ENCODE peak calls at places on chromosomes 4 and X, in eight cellular contexts. Q, O, G, N, P, K, A and M are unnamed samples.

GRCh38 chrX:69510137-69510715 is 6.1 kb downstream of the NALF2 start:
- DNase-seq in Q (no peak), O (no peak), G (peak), N (no peak), P (no peak), K (peak), A (no peak), M (no peak)

GRCh38 chrX:20218809-20219505 is 47.8 kb downstream of the RPS6KA3 start:
- DNase-seq in Q (peak), O (no peak), G (no peak), N (no peak), P (peak), K (no peak), A (peak), M (no peak)

GRCh38 chrX:34656467-34656841 is 631 bp downstream of the TMEM47 start:
- DNase-seq in Q (no peak), O (no peak), G (no peak), N (peak), P (no peak), K (no peak), A (no peak), M (no peak)

GRCh38 chr4:151955721-151956340 is 195.0 kb upstream of the GATB start:
- DNase-seq in Q (peak), O (no peak), G (no peak), N (no peak), P (peak), K (no peak), A (no peak), M (no peak)

GRCh38 chrX:97401154-97401553 is 517.4 kb downstream of the RPA4 start:
- DNase-seq in Q (peak), O (no peak), G (no peak), N (no peak), P (no peak), K (no peak), A (no peak), M (no peak)

GRCh38 chrX:150546711-150547153 is 21.7 kb upstream of the MTM1 start:
- DNase-seq in Q (peak), O (no peak), G (no peak), N (no peak), P (no peak), K (no peak), A (peak), M (no peak)

GRCh38 chr4:3514806-3515421 is 17.3 kb downstream of the LRPAP1 start:
- DNase-seq in Q (no peak), O (no peak), G (peak), N (peak), P (no peak), K (no peak), A (no peak), M (no peak)

GRCh38 chr4:113106076-113106475 is 56.6 kb downstream of the ANK2 start:
- DNase-seq in Q (peak), O (peak), G (peak), N (no peak), P (peak), K (no peak), A (peak), M (peak)

GRCh38 chr4:97984545-97985131 is 158.6 kb downstream of the STPG2 start:
- DNase-seq in Q (peak), O (no peak), G (peak), N (no peak), P (no peak), K (peak), A (peak), M (no peak)

GRCh38 chrX:153610834-153611209 is 11.9 kb upstream of the CCNQ start:
- DNase-seq in Q (no peak), O (no peak), G (no peak), N (no peak), P (no peak), K (no peak), A (no peak), M (no peak)

GRCh38 chr4:7389719-7390118 is 45.0 kb downstream of the PSAPL1 start:
- DNase-seq in Q (no peak), O (no peak), G (no peak), N (no peak), P (no peak), K (no peak), A (no peak), M (no peak)
- H3K4me3 ChIP-seq in Q (no peak), O (no peak), G (no peak), N (no peak), P (no peak), K (no peak), A (no peak), M (no peak)

GRCh38 chrX:57573754-57574153 is 18.1 kb upstream of the ZXDB start:
- DNase-seq in Q (peak), O (no peak), G (no peak), N (no peak), P (peak), K (peak), A (peak), M (no peak)
- TF ChIP-seq CTCF in Q (peak), O (peak), G (peak), N (peak), P (peak), K (peak), A (peak), M (peak)

GRCh38 chr4:73223258-73223651 is 35.3 kb downstream of the ANKRD17 start:
- DNase-seq in Q (no peak), O (no peak), G (no peak), N (no peak), P (no peak), K (no peak), A (no peak), M (no peak)
- H3K4me3 ChIP-seq in Q (no peak), O (no peak), G (no peak), N (peak), P (no peak), K (no peak), A (peak), M (peak)

GRCh38 chr4:144578681-144579080 is 67.3 kb upstream of the HHIP start:
- DNase-seq in Q (no peak), O (no peak), G (no peak), N (no peak), P (peak), K (no peak), A (peak), M (no peak)

GRCh38 chr4:144574004-144574403 is 72.0 kb upstream of the HHIP start:
- DNase-seq in Q (no peak), O (no peak), G (no peak), N (no peak), P (no peak), K (no peak), A (no peak), M (no peak)

GRCh38 chr4:144572660-144573059 is 73.3 kb upstream of the HHIP start:
- DNase-seq in Q (no peak), O (no peak), G (no peak), N (no peak), P (no peak), K (no peak), A (no peak), M (no peak)

GRCh38 chr4:144574509-144574908 is 71.4 kb upstream of the HHIP start:
- DNase-seq in Q (no peak), O (no peak), G (no peak), N (no peak), P (no peak), K (no peak), A (no peak), M (no peak)

DNA sequence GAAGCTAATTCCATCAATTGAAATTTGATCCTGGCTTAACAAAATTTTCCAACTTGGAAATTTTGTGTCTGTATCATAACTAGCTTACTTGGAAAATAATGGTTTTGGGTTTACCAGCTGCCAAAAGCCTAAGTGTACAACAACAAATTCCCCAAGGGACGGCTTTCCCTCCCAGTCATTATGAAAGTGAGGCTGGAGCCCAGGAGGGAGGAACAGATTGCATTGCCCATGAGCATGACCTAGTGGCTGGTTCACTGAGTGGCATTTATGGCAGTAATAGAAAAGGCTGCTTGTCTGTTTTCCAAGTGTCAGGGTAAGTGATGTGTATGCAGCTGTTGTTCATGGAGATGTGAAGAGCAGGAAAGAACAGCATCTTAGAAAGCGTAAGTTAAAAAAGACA is 70.8 kb upstream of the HHIP start:
- DNase-seq in Q (no peak), O (no peak), G (peak), N (no peak), P (no peak), K (no peak), A (peak), M (no peak)
- TF ChIP-seq CTCF in Q (peak), O (peak), G (peak), N (no peak), P (no peak), K (no peak), A (peak), M (no peak)

GRCh38 chr4:183718876-183719275 is 59.8 kb downstream of the TRAPPC11 start:
- DNase-seq in Q (no peak), O (no peak), G (no peak), N (no peak), P (no peak), K (no peak), A (no peak), M (no peak)

GRCh38 chr4:183716302-183716701 is 57.2 kb downstream of the TRAPPC11 start:
- DNase-seq in Q (no peak), O (no peak), G (no peak), N (no peak), P (no peak), K (no peak), A (no peak), M (no peak)

GRCh38 chr4:183723561-183724228 is 64.6 kb downstream of the TRAPPC11 start:
- DNase-seq in Q (no peak), O (no peak), G (no peak), N (no peak), P (no peak), K (no peak), A (no peak), M (no peak)

GRCh38 chr4:183722738-183723560 is 63.9 kb downstream of the TRAPPC11 start:
- DNase-seq in Q (peak), O (no peak), G (peak), N (peak), P (peak), K (no peak), A (peak), M (no peak)

GRCh38 chr4:183721207-183722081 is 62.4 kb downstream of the TRAPPC11 start:
- DNase-seq in Q (peak), O (no peak), G (peak), N (peak), P (peak), K (no peak), A (peak), M (no peak)
- H3K4me3 ChIP-seq in Q (peak), O (no peak), G (peak), N (peak), P (peak), K (no peak), A (peak), M (peak)

GRCh38 chr4:21130606-21131005 is 430.3 kb downstream of the PACRGL start:
- DNase-seq in Q (no peak), O (no peak), G (no peak), N (no peak), P (no peak), K (no peak), A (no peak), M (no peak)

GRCh38 chr4:21139327-21139726 is 439.1 kb downstream of the PACRGL start:
- DNase-seq in Q (no peak), O (no peak), G (no peak), N (no peak), P (no peak), K (no peak), A (no peak), M (no peak)

GRCh38 chr4:21136231-21136630 is 436.0 kb downstream of the PACRGL start:
- DNase-seq in Q (no peak), O (no peak), G (no peak), N (no peak), P (no peak), K (no peak), A (no peak), M (no peak)

DNA sequence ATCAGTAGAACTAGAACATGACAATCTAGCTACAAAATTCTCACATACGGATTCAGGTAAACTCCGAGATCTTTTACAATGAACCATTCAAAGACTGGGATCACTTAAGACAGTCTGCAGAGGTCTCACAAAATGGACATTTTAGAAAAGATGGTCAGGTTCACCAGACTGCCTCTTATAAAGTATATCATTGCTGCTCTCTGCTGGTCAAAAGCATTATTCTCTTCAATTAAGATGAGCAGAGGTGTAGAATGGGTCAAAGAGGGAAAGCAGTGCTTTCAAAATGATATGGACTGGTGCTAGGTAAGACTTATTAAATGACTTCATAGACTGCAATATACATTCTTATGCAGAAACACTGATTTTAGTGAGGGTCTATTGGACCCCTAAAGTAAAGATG is 434.7 kb downstream of the PACRGL start:
- DNase-seq in Q (peak), O (no peak), G (no peak), N (no peak), P (no peak), K (no peak), A (peak), M (peak)
- TF ChIP-seq CTCF in Q (no peak), O (no peak), G (no peak), N (no peak), P (no peak), K (peak), A (peak), M (no peak)

GRCh38 chrX:77298296-77298695 is 148.9 kb upstream of the FGF16 start:
- DNase-seq in Q (no peak), O (no peak), G (no peak), N (no peak), P (no peak), K (no peak), A (no peak), M (no peak)

GRCh38 chrX:77299549-77299948 is 147.6 kb upstream of the FGF16 start:
- DNase-seq in Q (no peak), O (no peak), G (no peak), N (no peak), P (no peak), K (no peak), A (no peak), M (no peak)

GRCh38 chrX:77293331-77293995 is 153.7 kb upstream of the FGF16 start:
- DNase-seq in Q (no peak), O (no peak), G (no peak), N (no peak), P (no peak), K (no peak), A (no peak), M (no peak)

DNA sequence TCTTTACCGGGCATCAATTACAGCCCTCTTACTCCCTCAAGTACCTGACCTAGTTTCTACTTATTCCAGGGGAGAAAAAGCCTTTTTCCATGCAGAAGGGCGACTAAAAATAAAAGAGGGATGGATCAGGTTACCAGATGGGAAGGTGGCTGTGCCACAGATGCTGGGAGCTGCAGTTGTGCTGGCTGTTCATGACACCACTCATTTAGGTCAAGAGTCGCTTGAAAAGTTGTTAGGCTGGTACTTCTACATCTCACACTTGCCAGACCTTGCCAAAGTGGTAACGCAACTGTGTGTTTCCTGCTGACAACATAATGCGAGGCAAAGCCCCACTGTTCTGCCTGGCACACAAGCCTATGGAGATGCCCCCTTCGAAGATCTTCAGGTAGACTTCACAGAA is 148.4 kb upstream of the FGF16 start:
- DNase-seq in Q (no peak), O (no peak), G (no peak), N (no peak), P (no peak), K (no peak), A (no peak), M (no peak)
- H3K4me3 ChIP-seq in Q (no peak), O (no peak), G (no peak), N (no peak), P (no peak), K (no peak), A (no peak), M (no peak)

DNA sequence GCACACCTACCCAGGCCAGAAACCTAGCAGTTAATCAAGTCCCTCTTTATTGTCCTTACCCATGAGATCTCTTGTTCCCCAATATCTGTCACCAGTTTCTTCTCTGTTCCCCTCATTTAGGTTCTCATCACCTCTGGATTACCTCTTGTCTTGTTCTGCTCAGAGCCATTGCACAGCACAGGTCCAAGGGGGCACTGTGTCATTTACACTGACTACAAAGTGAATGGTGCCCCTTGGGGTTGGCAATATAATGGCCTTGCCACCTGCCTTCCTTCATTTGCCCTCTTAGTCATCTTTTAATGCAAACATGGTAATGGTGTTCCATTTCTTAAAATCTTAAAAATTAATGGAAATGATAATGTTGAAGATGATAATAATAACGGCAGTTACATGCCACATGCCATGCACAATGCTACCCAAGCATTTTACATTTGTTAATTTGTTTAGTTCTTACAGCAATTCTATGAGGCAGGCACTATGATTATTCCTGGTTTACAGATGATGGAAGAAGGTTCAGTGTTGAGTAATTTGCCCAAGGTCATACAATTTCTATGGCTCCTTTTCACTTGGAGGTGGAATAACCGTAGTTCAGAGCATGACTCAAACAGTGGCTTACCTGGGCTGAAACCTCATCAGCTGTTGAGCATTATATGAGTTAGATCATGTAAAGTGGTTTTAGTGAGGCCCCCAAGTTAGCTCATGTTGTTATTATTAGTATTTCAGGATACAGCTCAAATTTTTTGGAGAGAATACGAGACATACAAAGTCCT is 117.9 kb downstream of the RASL11B start:
- DNase-seq in Q (no peak), O (no peak), G (no peak), N (no peak), P (no peak), K (no peak), A (no peak), M (no peak)
- TF ChIP-seq CTCF in Q (no peak), O (no peak), G (no peak), N (no peak), P (no peak), K (no peak), A (no peak), M (no peak)

GRCh38 chr4:40630335-40631021 is 814 bp upstream of the RBM47 start:
- DNase-seq in Q (no peak), O (no peak), G (no peak), N (peak), P (no peak), K (peak), A (no peak), M (no peak)
- H3K4me3 ChIP-seq in Q (peak), O (no peak), G (no peak), N (peak), P (no peak), K (peak), A (no peak), M (peak)

DNA sequence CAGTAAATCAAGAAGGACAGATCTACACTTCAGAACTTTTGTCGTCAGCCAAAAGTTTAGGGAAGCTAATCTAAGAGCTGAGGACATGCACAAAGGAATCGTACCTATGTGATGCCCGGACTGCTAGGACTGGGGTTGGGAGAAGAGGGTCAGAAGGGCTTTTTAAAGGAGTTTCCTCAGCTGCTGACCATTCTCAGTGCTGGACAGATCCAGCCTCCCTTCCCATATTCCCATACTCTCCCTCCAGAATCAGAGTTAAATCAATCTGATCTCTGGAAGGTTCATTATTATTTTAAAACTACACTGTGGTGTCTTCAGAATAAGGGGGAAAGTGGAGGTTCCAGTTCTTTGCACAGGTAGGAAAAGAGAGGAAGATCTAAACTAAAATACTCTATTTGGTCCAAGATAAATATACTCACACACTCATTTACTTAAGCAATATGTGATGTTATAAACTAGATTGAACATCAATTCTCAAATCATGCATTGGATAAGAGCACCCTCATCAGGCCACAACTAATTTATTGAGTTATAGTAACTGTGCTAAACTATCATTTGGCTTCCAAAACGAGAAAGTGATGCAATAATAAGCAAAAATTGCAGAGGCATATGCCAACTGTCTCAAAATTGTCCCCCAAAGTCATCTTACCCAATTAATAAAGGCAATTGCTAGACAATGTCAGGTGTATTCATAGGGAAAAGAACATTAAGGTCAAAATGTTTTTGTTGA is 124.7 kb downstream of the HNRNPD start:
- DNase-seq in Q (no peak), O (no peak), G (no peak), N (no peak), P (no peak), K (no peak), A (no peak), M (no peak)
- TF ChIP-seq CTCF in Q (no peak), O (no peak), G (no peak), N (no peak), P (no peak), K (peak), A (no peak), M (no peak)